ENCODE peak calls at places on chromosomes 7 and 10, in eight cellular contexts. D is MM.1S, Q is hepatocyte, Z is AG04450, S is esophagus squamous epithelium, F is astrocyte, E is uterus, O is cardiac muscle cell. A is an unnamed sample.

GRCh38 chr10:52111151-52111891 is 202.8 kb upstream of the DKK1 start:
- DNase-seq in D (no peak), Q (no peak), Z (peak; percentile 0), S (no peak), F (no peak), E (no peak), O (no peak), A (no peak)

GRCh38 chr7:104926905-104927454 is 87.0 kb upstream of the KMT2E start:
- DNase-seq in D (no peak), Q (peak; percentile 73), Z (no peak), S (no peak), F (no peak), E (no peak), O (peak; percentile 16), A (no peak)

GRCh38 chr7:149071641-149072437 is 18.7 kb downstream of the ZNF786 start:
- DNase-seq in D (no peak), Q (peak; percentile 13), Z (no peak), S (no peak), F (no peak), E (no peak), O (peak; percentile 58), A (no peak)

GRCh38 chr7:103031781-103032180 is 42.8 kb downstream of the FBXL13 start:
- DNase-seq in D (no peak), Q (no peak), Z (no peak), S (no peak), F (peak; percentile 17), E (no peak), O (no peak), A (no peak)

GRCh38 chr10:90925078-90926029 is 4.5 kb upstream of the ANKRD1 start:
- DNase-seq in D (no peak), Q (no peak), Z (no peak), S (no peak), F (no peak), E (no peak), O (no peak), A (no peak)

GRCh38 chr7:2376351-2377154 is 21.9 kb downstream of the EIF3B start:
- DNase-seq in D (no peak), Q (no peak), Z (no peak), S (no peak), F (no peak), E (no peak), O (no peak), A (no peak)

GRCh38 chr10:15775513-15775912 is 55.8 kb upstream of the ITGA8 start:
- DNase-seq in D (no peak), Q (no peak), Z (peak; percentile 69), S (no peak), F (peak; percentile 86), E (no peak), O (no peak), A (no peak)

GRCh38 chr10:102230264-102230860 is 4.3 kb downstream of the ELOVL3 start:
- DNase-seq in D (no peak), Q (peak; percentile 69), Z (no peak), S (no peak), F (no peak), E (peak; percentile 33), O (peak; percentile 82), A (peak; percentile 81)

GRCh38 chr10:32386623-32387022 is 39.7 kb upstream of the EPC1 start:
- DNase-seq in D (no peak), Q (no peak), Z (no peak), S (no peak), F (peak; percentile 3), E (no peak), O (no peak), A (no peak)

GRCh38 chr10:29675984-29676383 is 41.2 kb upstream of the SVIL start:
- DNase-seq in D (no peak), Q (no peak), Z (no peak), S (no peak), F (no peak), E (no peak), O (no peak), A (no peak)
- H3K9me3 ChIP-seq in D (no peaks in the 10 kb centered on the region), Q (peaks cover 8% of the 10 kb centered on the region), Z (peaks cover 35% of the 10 kb centered on the region), S (peaks cover 6% of the 10 kb centered on the region), F (peaks cover 15% of the 10 kb centered on the region), E (no peaks in the 10 kb centered on the region), O (no peaks in the 10 kb centered on the region), A (no peaks in the 10 kb centered on the region)

GRCh38 chr7:27169658-27170493 is 4.2 kb downstream of the HOXA10 start:
- DNase-seq in D (no peak), Q (peak; percentile 5), Z (no peak), S (no peak), F (no peak), E (no peak), O (no peak), A (peak; percentile 25)
- H3K4me3 ChIP-seq in D (no peak overlapping the region), Q (peak overlapping the region; percentile 53), Z (no peak overlapping the region), S (peak overlapping the region; percentile 49), F (no peak overlapping the region), E (peak overlapping the region; percentile 58), O (no peak overlapping the region), A (peak overlapping the region; percentile 88)

DNA sequence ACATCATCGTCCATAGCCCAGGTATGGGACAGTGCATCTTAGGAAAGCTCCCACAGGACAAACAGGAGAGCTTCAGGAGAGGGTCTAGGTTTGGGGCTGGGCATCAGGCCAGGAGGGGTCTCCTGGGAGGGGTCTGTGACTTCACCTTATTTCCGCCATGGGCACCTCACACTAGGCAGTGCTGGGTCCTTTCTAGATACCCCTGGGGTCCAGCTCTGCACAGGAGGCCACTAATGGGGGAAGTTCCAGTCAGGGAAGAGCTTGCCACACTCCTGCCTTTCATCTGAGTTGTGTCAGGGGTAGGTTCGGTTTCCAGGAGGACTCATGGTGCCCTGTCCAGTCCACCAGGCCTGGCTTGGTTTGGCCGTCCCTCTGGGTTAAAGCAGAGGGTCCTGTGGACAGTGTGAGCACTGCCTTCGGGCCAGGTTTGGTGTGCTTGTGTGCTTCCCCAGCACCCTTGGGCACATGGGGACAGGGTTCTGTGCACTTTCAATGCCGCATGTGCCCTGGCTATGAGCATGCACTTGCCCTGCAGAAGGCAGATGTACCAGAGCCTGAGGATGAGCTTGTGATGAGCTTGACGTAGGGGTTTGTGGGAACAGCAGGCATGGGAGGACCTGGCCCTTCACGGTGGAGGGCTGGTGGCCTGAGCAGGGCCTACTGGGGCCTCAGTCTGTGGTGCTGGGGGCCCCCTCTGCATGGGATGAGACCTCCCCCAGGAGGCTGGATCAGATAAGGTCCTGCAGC is 377.7 kb upstream of the NUPR2 start:
- DNase-seq in D (no peak), Q (no peak), Z (no peak), S (no peak), F (no peak), E (no peak), O (no peak), A (no peak)
- H3K9me3 ChIP-seq in D (no peaks in the 10 kb centered on the region), Q (peaks cover 2% of the 10 kb centered on the region), Z (peaks cover 79% of the 10 kb centered on the region), S (peaks cover 76% of the 10 kb centered on the region), F (peaks cover 32% of the 10 kb centered on the region), E (no peaks in the 10 kb centered on the region), O (no peaks in the 10 kb centered on the region), A (no peaks in the 10 kb centered on the region)

GRCh38 chr7:13991791-13992620 is 2.5 kb upstream of the ETV1 start:
- DNase-seq in D (no peak), Q (no peak), Z (no peak), S (no peak), F (no peak), E (no peak), O (no peak), A (no peak)
- H3K4me3 ChIP-seq in D (peak overlapping the region; percentile 76), Q (peak overlapping the region; percentile 22), Z (peak overlapping the region; percentile 57), S (peak overlapping the region; percentile 75), F (peak overlapping the region; percentile 55), E (peak overlapping the region; percentile 57), O (peak overlapping the region; percentile 15), A (peak overlapping the region; percentile 70)

A was measured in gastrocnemius medialis.